ENCODE peak calls at places on chromosomes 2 and 18, in ten cellular contexts. One of them, this sample, is unnamed.

GRCh38 chr2:232146294-232146693 is 184.8 kb downstream of the DIS3L2 start:
- DNase-seq in naive thymus-derived CD4-positive, alpha-beta T cell: no peak
- DNase-seq in CD8-positive, alpha-beta T cell: no peak
- DNase-seq in H9: no peak
- DNase-seq in IMR-90: peak; percentile 86
- DNase-seq in mesendoderm: no peak
- DNase-seq in neural progenitor cell: no peak
- DNase-seq in right cardiac atrium: no peak
- DNase-seq in aorta: no peak
- DNase-seq in cardiac muscle cell: no peak
- DNase-seq in this sample: no peak

GRCh38 chr2:10301946-10302478 is 692 bp upstream of the HPCAL1 start:
- DNase-seq in naive thymus-derived CD4-positive, alpha-beta T cell: peak; percentile 31
- DNase-seq in CD8-positive, alpha-beta T cell: no peak
- DNase-seq in H9: peak; percentile 30
- DNase-seq in IMR-90: no peak
- DNase-seq in mesendoderm: no peak
- DNase-seq in neural progenitor cell: peak; percentile 31
- DNase-seq in right cardiac atrium: peak; percentile 66
- DNase-seq in aorta: no peak
- DNase-seq in cardiac muscle cell: no peak
- DNase-seq in this sample: no peak

GRCh38 chr18:63158012-63158631 is 161.4 kb downstream of the BCL2 start:
- DNase-seq in naive thymus-derived CD4-positive, alpha-beta T cell: no peak
- DNase-seq in CD8-positive, alpha-beta T cell: no peak
- DNase-seq in H9: no peak
- DNase-seq in IMR-90: no peak
- DNase-seq in mesendoderm: no peak
- DNase-seq in neural progenitor cell: no peak
- DNase-seq in right cardiac atrium: no peak
- DNase-seq in aorta: no peak
- DNase-seq in cardiac muscle cell: no peak
- DNase-seq in this sample: no peak

GRCh38 chr2:205161156-205161555 is 521.1 kb upstream of the NRP2 start:
- DNase-seq in naive thymus-derived CD4-positive, alpha-beta T cell: no peak
- DNase-seq in CD8-positive, alpha-beta T cell: no peak
- DNase-seq in H9: no peak
- DNase-seq in IMR-90: peak; percentile 26
- DNase-seq in mesendoderm: no peak
- DNase-seq in neural progenitor cell: no peak
- DNase-seq in right cardiac atrium: no peak
- DNase-seq in aorta: no peak
- DNase-seq in cardiac muscle cell: no peak
- DNase-seq in this sample: no peak

GRCh38 chr2:230541934-230542380 is 126.0 kb downstream of the SP100 start:
- DNase-seq in naive thymus-derived CD4-positive, alpha-beta T cell: no peak
- DNase-seq in CD8-positive, alpha-beta T cell: no peak
- DNase-seq in H9: no peak
- DNase-seq in IMR-90: peak; percentile 7
- DNase-seq in mesendoderm: no peak
- DNase-seq in neural progenitor cell: no peak
- DNase-seq in right cardiac atrium: no peak
- DNase-seq in aorta: no peak
- DNase-seq in cardiac muscle cell: no peak
- DNase-seq in this sample: no peak

GRCh38 chr2:197613509-197613987 is 61.8 kb downstream of the RFTN2 start:
- DNase-seq in naive thymus-derived CD4-positive, alpha-beta T cell: no peak
- DNase-seq in CD8-positive, alpha-beta T cell: no peak
- DNase-seq in H9: no peak
- DNase-seq in IMR-90: peak; percentile 13
- DNase-seq in mesendoderm: no peak
- DNase-seq in neural progenitor cell: no peak
- DNase-seq in right cardiac atrium: no peak
- DNase-seq in aorta: no peak
- DNase-seq in cardiac muscle cell: no peak
- DNase-seq in this sample: no peak

GRCh38 chr2:3532941-3533340 is 13.6 kb upstream of the ADI1 start:
- DNase-seq in naive thymus-derived CD4-positive, alpha-beta T cell: no peak
- DNase-seq in CD8-positive, alpha-beta T cell: no peak
- DNase-seq in H9: no peak
- DNase-seq in IMR-90: no peak
- DNase-seq in mesendoderm: no peak
- DNase-seq in neural progenitor cell: no peak
- DNase-seq in right cardiac atrium: no peak
- DNase-seq in aorta: no peak
- DNase-seq in cardiac muscle cell: no peak
- DNase-seq in this sample: no peak

GRCh38 chr2:78979380-78980238 is 45.9 kb upstream of the REG3G start:
- DNase-seq in naive thymus-derived CD4-positive, alpha-beta T cell: no peak
- DNase-seq in CD8-positive, alpha-beta T cell: no peak
- DNase-seq in H9: peak; percentile 67
- DNase-seq in IMR-90: no peak
- DNase-seq in mesendoderm: peak; percentile 73
- DNase-seq in neural progenitor cell: peak; percentile 86
- DNase-seq in right cardiac atrium: peak; percentile 23
- DNase-seq in aorta: no peak
- DNase-seq in cardiac muscle cell: peak; percentile 80
- DNase-seq in this sample: no peak

GRCh38 chr2:156435392-156435724 is 821 bp upstream of the GPD2 start:
- DNase-seq in naive thymus-derived CD4-positive, alpha-beta T cell: no peak
- DNase-seq in CD8-positive, alpha-beta T cell: no peak
- DNase-seq in H9: no peak
- DNase-seq in IMR-90: no peak
- DNase-seq in mesendoderm: no peak
- DNase-seq in neural progenitor cell: no peak
- DNase-seq in right cardiac atrium: no peak
- DNase-seq in aorta: no peak
- DNase-seq in cardiac muscle cell: no peak
- DNase-seq in this sample: no peak

GRCh38 chr18:67477522-67477921 is 39.0 kb downstream of the DSEL start:
- DNase-seq in naive thymus-derived CD4-positive, alpha-beta T cell: no peak
- DNase-seq in CD8-positive, alpha-beta T cell: no peak
- DNase-seq in H9: no peak
- DNase-seq in IMR-90: no peak
- DNase-seq in mesendoderm: no peak
- DNase-seq in neural progenitor cell: no peak
- DNase-seq in right cardiac atrium: no peak
- DNase-seq in aorta: no peak
- DNase-seq in cardiac muscle cell: no peak
- DNase-seq in this sample: no peak

GRCh38 chr18:67476585-67476984 is 39.9 kb downstream of the DSEL start:
- DNase-seq in naive thymus-derived CD4-positive, alpha-beta T cell: no peak
- DNase-seq in CD8-positive, alpha-beta T cell: no peak
- DNase-seq in H9: no peak
- DNase-seq in IMR-90: peak; percentile 27
- DNase-seq in mesendoderm: no peak
- DNase-seq in neural progenitor cell: no peak
- DNase-seq in right cardiac atrium: no peak
- DNase-seq in aorta: no peak
- DNase-seq in cardiac muscle cell: no peak
- DNase-seq in this sample: no peak

GRCh38 chr18:67475673-67476072 is 40.8 kb downstream of the DSEL start:
- DNase-seq in naive thymus-derived CD4-positive, alpha-beta T cell: no peak
- DNase-seq in CD8-positive, alpha-beta T cell: no peak
- DNase-seq in H9: no peak
- DNase-seq in IMR-90: peak; percentile 57
- DNase-seq in mesendoderm: no peak
- DNase-seq in neural progenitor cell: no peak
- DNase-seq in right cardiac atrium: no peak
- DNase-seq in aorta: no peak
- DNase-seq in cardiac muscle cell: no peak
- DNase-seq in this sample: no peak

GRCh38 chr18:67483237-67483636 is 33.3 kb downstream of the DSEL start:
- DNase-seq in naive thymus-derived CD4-positive, alpha-beta T cell: no peak
- DNase-seq in CD8-positive, alpha-beta T cell: no peak
- DNase-seq in H9: no peak
- DNase-seq in IMR-90: no peak
- DNase-seq in mesendoderm: no peak
- DNase-seq in neural progenitor cell: peak; percentile 12
- DNase-seq in right cardiac atrium: no peak
- DNase-seq in aorta: peak; percentile 33
- DNase-seq in cardiac muscle cell: no peak
- DNase-seq in this sample: no peak

GRCh38 chr18:67478249-67478648 is 38.3 kb downstream of the DSEL start:
- DNase-seq in naive thymus-derived CD4-positive, alpha-beta T cell: no peak
- DNase-seq in CD8-positive, alpha-beta T cell: no peak
- DNase-seq in H9: no peak
- DNase-seq in IMR-90: no peak
- DNase-seq in mesendoderm: no peak
- DNase-seq in neural progenitor cell: no peak
- DNase-seq in right cardiac atrium: no peak
- DNase-seq in aorta: no peak
- DNase-seq in cardiac muscle cell: no peak
- DNase-seq in this sample: no peak
- H3K27ac ChIP-seq in naive thymus-derived CD4-positive, alpha-beta T cell: no peak overlapping the region
- H3K27ac ChIP-seq in CD8-positive, alpha-beta T cell: no peak overlapping the region
- H3K27ac ChIP-seq in H9: no peak overlapping the region
- H3K27ac ChIP-seq in IMR-90: no peak overlapping the region
- H3K27ac ChIP-seq in mesendoderm: no peak overlapping the region
- H3K27ac ChIP-seq in neural progenitor cell: no peak overlapping the region
- H3K27ac ChIP-seq in right cardiac atrium: no peak overlapping the region
- H3K27ac ChIP-seq in aorta: no peak overlapping the region
- H3K27ac ChIP-seq in cardiac muscle cell: no peak overlapping the region
- H3K27ac ChIP-seq in this sample: no peak overlapping the region

DNA sequence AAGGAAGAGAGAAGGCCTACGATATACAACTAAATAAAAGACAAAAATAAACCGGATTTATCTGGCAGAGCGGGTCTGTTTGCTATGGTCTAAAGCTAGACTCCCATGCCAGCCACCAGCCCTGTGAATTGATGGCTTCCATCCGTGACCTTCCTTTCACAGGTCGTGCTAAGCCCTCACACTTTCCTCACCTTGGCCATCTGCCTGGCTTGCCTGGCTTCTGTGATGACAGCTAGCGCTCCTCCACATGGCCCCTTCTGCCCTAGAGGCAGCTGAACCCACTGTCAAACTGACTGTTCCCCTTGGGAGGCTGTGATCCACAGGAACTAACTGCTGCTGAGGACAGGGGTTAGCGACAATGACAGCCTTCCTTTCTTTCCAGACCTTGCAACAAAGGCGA is 32.5 kb downstream of the GAREM1 start:
- DNase-seq in naive thymus-derived CD4-positive, alpha-beta T cell: no peak
- DNase-seq in CD8-positive, alpha-beta T cell: no peak
- DNase-seq in H9: no peak
- DNase-seq in IMR-90: no peak
- DNase-seq in mesendoderm: no peak
- DNase-seq in neural progenitor cell: no peak
- DNase-seq in right cardiac atrium: peak; percentile 90
- DNase-seq in aorta: no peak
- DNase-seq in cardiac muscle cell: peak; percentile 23
- DNase-seq in this sample: no peak
- H3K27ac ChIP-seq in naive thymus-derived CD4-positive, alpha-beta T cell: no peak overlapping the region
- H3K27ac ChIP-seq in CD8-positive, alpha-beta T cell: no peak overlapping the region
- H3K27ac ChIP-seq in H9: no peak overlapping the region
- H3K27ac ChIP-seq in IMR-90: no peak overlapping the region
- H3K27ac ChIP-seq in mesendoderm: no peak overlapping the region
- H3K27ac ChIP-seq in neural progenitor cell: no peak overlapping the region
- H3K27ac ChIP-seq in right cardiac atrium: peak overlapping the region; percentile 66
- H3K27ac ChIP-seq in aorta: peak overlapping the region; percentile 74
- H3K27ac ChIP-seq in cardiac muscle cell: peak overlapping the region; percentile 38
- H3K27ac ChIP-seq in this sample: no peak overlapping the region

GRCh38 chr2:171999604-172000469 is at the start of gene METAP1D:
- DNase-seq in naive thymus-derived CD4-positive, alpha-beta T cell: peak; percentile 82
- DNase-seq in CD8-positive, alpha-beta T cell: peak; percentile 77
- DNase-seq in H9: peak; percentile 95
- DNase-seq in IMR-90: peak; percentile 88
- DNase-seq in mesendoderm: peak; percentile 95
- DNase-seq in neural progenitor cell: peak; percentile 97
- DNase-seq in right cardiac atrium: peak; percentile 97
- DNase-seq in aorta: peak; percentile 94
- DNase-seq in cardiac muscle cell: peak; percentile 95
- DNase-seq in this sample: peak; percentile 99
- H3K27ac ChIP-seq in naive thymus-derived CD4-positive, alpha-beta T cell: peak within 1 kb of the TSS; percentile 61
- H3K27ac ChIP-seq in CD8-positive, alpha-beta T cell: peak within 1 kb of the TSS; percentile 69
- H3K27ac ChIP-seq in H9: peak within 1 kb of the TSS; percentile 5
- H3K27ac ChIP-seq in IMR-90: peak within 1 kb of the TSS; percentile 33
- H3K27ac ChIP-seq in mesendoderm: no peak within 1 kb of the TSS
- H3K27ac ChIP-seq in neural progenitor cell: no peak within 1 kb of the TSS
- H3K27ac ChIP-seq in right cardiac atrium: no peak within 1 kb of the TSS
- H3K27ac ChIP-seq in aorta: no peak within 1 kb of the TSS
- H3K27ac ChIP-seq in cardiac muscle cell: no peak within 1 kb of the TSS
- H3K27ac ChIP-seq in this sample: peak within 1 kb of the TSS; percentile 49

GRCh38 chr2:127079358-127079920 is 27.5 kb downstream of the BIN1 start:
- DNase-seq in naive thymus-derived CD4-positive, alpha-beta T cell: no peak
- DNase-seq in CD8-positive, alpha-beta T cell: no peak
- DNase-seq in H9: no peak
- DNase-seq in IMR-90: no peak
- DNase-seq in mesendoderm: no peak
- DNase-seq in neural progenitor cell: no peak
- DNase-seq in right cardiac atrium: no peak
- DNase-seq in aorta: no peak
- DNase-seq in cardiac muscle cell: peak; percentile 56
- DNase-seq in this sample: no peak

GRCh38 chr2:127081826-127082633 is 24.9 kb downstream of the BIN1 start:
- DNase-seq in naive thymus-derived CD4-positive, alpha-beta T cell: peak; percentile 86
- DNase-seq in CD8-positive, alpha-beta T cell: peak; percentile 71
- DNase-seq in H9: no peak
- DNase-seq in IMR-90: peak; percentile 11
- DNase-seq in mesendoderm: no peak
- DNase-seq in neural progenitor cell: no peak
- DNase-seq in right cardiac atrium: no peak
- DNase-seq in aorta: no peak
- DNase-seq in cardiac muscle cell: no peak
- DNase-seq in this sample: peak; percentile 97

GRCh38 chr2:127080226-127080940 is 26.6 kb downstream of the BIN1 start:
- DNase-seq in naive thymus-derived CD4-positive, alpha-beta T cell: peak; percentile 31
- DNase-seq in CD8-positive, alpha-beta T cell: peak; percentile 21
- DNase-seq in H9: no peak
- DNase-seq in IMR-90: no peak
- DNase-seq in mesendoderm: peak; percentile 65
- DNase-seq in neural progenitor cell: no peak
- DNase-seq in right cardiac atrium: no peak
- DNase-seq in aorta: no peak
- DNase-seq in cardiac muscle cell: peak; percentile 67
- DNase-seq in this sample: peak; percentile 91

GRCh38 chr2:127082974-127083373 is 24.0 kb downstream of the BIN1 start:
- DNase-seq in naive thymus-derived CD4-positive, alpha-beta T cell: no peak
- DNase-seq in CD8-positive, alpha-beta T cell: no peak
- DNase-seq in H9: no peak
- DNase-seq in IMR-90: peak; percentile 35
- DNase-seq in mesendoderm: no peak
- DNase-seq in neural progenitor cell: no peak
- DNase-seq in right cardiac atrium: no peak
- DNase-seq in aorta: no peak
- DNase-seq in cardiac muscle cell: no peak
- DNase-seq in this sample: no peak

GRCh38 chr2:127080941-127081769 is 25.8 kb downstream of the BIN1 start:
- DNase-seq in naive thymus-derived CD4-positive, alpha-beta T cell: peak; percentile 55
- DNase-seq in CD8-positive, alpha-beta T cell: peak; percentile 30
- DNase-seq in H9: no peak
- DNase-seq in IMR-90: no peak
- DNase-seq in mesendoderm: no peak
- DNase-seq in neural progenitor cell: no peak
- DNase-seq in right cardiac atrium: no peak
- DNase-seq in aorta: peak; percentile 70
- DNase-seq in cardiac muscle cell: no peak
- DNase-seq in this sample: peak; percentile 94
- H3K27ac ChIP-seq in naive thymus-derived CD4-positive, alpha-beta T cell: peak overlapping the region; percentile 89
- H3K27ac ChIP-seq in CD8-positive, alpha-beta T cell: peak overlapping the region; percentile 94
- H3K27ac ChIP-seq in H9: no peak overlapping the region
- H3K27ac ChIP-seq in IMR-90: no peak overlapping the region
- H3K27ac ChIP-seq in mesendoderm: no peak overlapping the region
- H3K27ac ChIP-seq in neural progenitor cell: no peak overlapping the region
- H3K27ac ChIP-seq in right cardiac atrium: no peak overlapping the region
- H3K27ac ChIP-seq in aorta: no peak overlapping the region
- H3K27ac ChIP-seq in cardiac muscle cell: no peak overlapping the region
- H3K27ac ChIP-seq in this sample: peak overlapping the region; percentile 93